ENCODE peak calls at places on chromosomes 7 and 10, in six cellular contexts. B is PC-9, Z is H9, O is A549, L is body of pancreas, U is Panc1. M is an unnamed sample.

GRCh38 chr7:75624134-75624832 is 114.5 kb downstream of the HIP1 start:
- DNase-seq in B (no peak), U (no peak), O (no peak), Z (no peak), L (no peak), M (no peak)

GRCh38 chr10:121949473-121949872 is 21.6 kb upstream of the ATE1 start:
- DNase-seq in U (no peak), L (no peak), O (no peak), Z (no peak), B (no peak), M (no peak)

GRCh38 chr7:492714-493065 is 27.0 kb downstream of the PDGFA start:
- DNase-seq in O (no peak), Z (no peak), U (no peak), L (no peak), B (no peak), M (no peak)

GRCh38 chr7:2211926-2212325 is 20.8 kb downstream of the MAD1L1 start:
- DNase-seq in B (no peak), O (no peak), U (no peak), Z (no peak), L (no peak), M (no peak)

GRCh38 chr7:139950881-139951525 is 111.7 kb downstream of the PARP12 start:
- DNase-seq in U (no peak), O (peak; percentile 10), B (no peak), Z (no peak), L (no peak), M (no peak)

GRCh38 chr10:43417950-43418768 is 9.2 kb upstream of the HNRNPF start:
- DNase-seq in B (no peak), Z (no peak), O (no peak), L (no peak), U (no peak), M (no peak)

GRCh38 chr7:131203291-131203976 is 124.2 kb upstream of the MKLN1 start:
- DNase-seq in B (no peak), O (no peak), U (no peak), Z (no peak), L (no peak), M (no peak)

GRCh38 chr10:133134411-133135115 is 25.5 kb upstream of the KNDC1 start:
- DNase-seq in B (no peak), L (no peak), U (no peak), Z (peak; percentile 43), O (no peak), M (no peak)

GRCh38 chr10:51022933-51023585 is 51.2 kb upstream of the PRKG1 start:
- DNase-seq in L (no peak), U (no peak), Z (no peak), O (no peak), B (no peak), M (no peak)

GRCh38 chr10:70462349-70462984 is 16.1 kb upstream of the PALD1 start:
- DNase-seq in O (no peak), Z (no peak), L (peak; percentile 76), B (peak; percentile 77), U (no peak), M (no peak)

GRCh38 chr7:122885583-122886356 is 490 bp downstream of the CADPS2 start:
- DNase-seq in B (peak; percentile 52), U (no peak), O (peak; percentile 15), L (peak; percentile 39), Z (peak; percentile 50), M (no peak)

GRCh38 chr10:104220515-104220914 is 11.6 kb downstream of the CFAP43 start:
- DNase-seq in U (no peak), O (no peak), B (no peak), Z (no peak), L (no peak), M (no peak)

GRCh38 chr7:105244594-105244993 is 144.1 kb downstream of the SRPK2 start:
- DNase-seq in L (no peak), U (no peak), Z (no peak), B (no peak), O (no peak), M (no peak)

GRCh38 chr10:33900591-33900990 is 566.1 kb upstream of the NRP1 start:
- DNase-seq in Z (no peak), O (no peak), L (no peak), B (no peak), U (no peak), M (no peak)

GRCh38 chr7:46226860-46227259 is 305.8 kb upstream of the IGFBP3 start:
- DNase-seq in L (no peak), U (no peak), Z (no peak), B (no peak), O (no peak), M (no peak)

GRCh38 chr10:70809011-70809611 is 6.6 kb upstream of the SGPL1 start:
- DNase-seq in L (no peak), O (no peak), B (peak; percentile 20), Z (no peak), U (no peak), M (no peak)

GRCh38 chr7:38558786-38559185 is 72.4 kb downstream of the AMPH start:
- DNase-seq in L (no peak), U (no peak), B (no peak), O (no peak), Z (no peak), M (no peak)

GRCh38 chr10:114767589-114768393 is 53.8 kb upstream of the FHIP2A start:
- DNase-seq in L (peak; percentile 67), O (peak; percentile 44), B (no peak), U (no peak), Z (peak; percentile 67), M (peak; percentile 27)

GRCh38 chr10:104089621-104090020 is 3.9 kb upstream of the COL17A1 start:
- DNase-seq in Z (no peak), B (no peak), L (no peak), U (no peak), O (no peak), M (no peak)

GRCh38 chr10:5533098-5533731 is 8.5 kb downstream of the CALML3 start:
- DNase-seq in L (no peak), U (no peak), B (no peak), O (no peak), Z (no peak), M (no peak)

GRCh38 chr10:56622335-56622973 is 261.4 kb upstream of the ZWINT start:
- DNase-seq in L (no peak), U (no peak), Z (no peak), B (no peak), O (no peak), M (no peak)

GRCh38 chr7:150939052-150939810 is 38.9 kb downstream of the KCNH2 start:
- DNase-seq in L (no peak), B (no peak), O (no peak), Z (no peak), U (no peak), M (no peak)

DNA sequence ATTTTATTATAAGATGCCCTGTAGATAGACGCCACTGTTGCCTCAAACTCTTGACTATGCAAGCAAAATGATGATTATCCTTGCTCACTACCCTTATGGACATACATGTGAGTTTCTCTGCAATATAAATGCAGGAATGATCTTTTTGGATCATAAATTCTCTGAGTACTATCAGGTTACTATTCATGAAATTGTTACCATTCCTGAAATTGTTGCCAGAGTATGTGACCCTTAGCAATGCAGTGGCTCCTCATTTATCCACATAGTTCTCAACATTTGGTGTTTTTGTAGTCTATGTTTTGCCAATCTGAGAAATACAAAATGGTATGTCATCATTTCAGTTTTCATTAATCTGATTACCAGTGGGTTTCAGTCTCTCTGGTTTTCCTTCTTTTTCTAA is 166.2 kb upstream of the FAM3C start:
- DNase-seq in Z (no peak), L (no peak), B (no peak), U (no peak), O (no peak), M (no peak)
- H3K27ac ChIP-seq in Z (no peak overlapping the region), L (no peak overlapping the region), B (no peak overlapping the region), U (no peak overlapping the region), O (no peak overlapping the region), M (no peak overlapping the region)

GRCh38 chr10:100516847-100517246 is 2.8 kb downstream of the SEC31B start:
- DNase-seq in Z (peak; percentile 59), O (peak; percentile 21), U (no peak), L (no peak), B (no peak), M (no peak)
- H3K4me1 ChIP-seq in Z (no peaks in the 10 kb centered on the region), O (no peaks in the 10 kb centered on the region), U (no peaks in the 10 kb centered on the region), L (peaks cover 13% of the 10 kb centered on the region), B (no peaks in the 10 kb centered on the region), M (no peaks in the 10 kb centered on the region)

GRCh38 chr7:100835903-100836811 is 8.8 kb upstream of the EPHB4 start:
- DNase-seq in O (no peak), B (peak; percentile 89), L (no peak), U (no peak), Z (peak; percentile 97), M (no peak)
- H3K27ac ChIP-seq in O (peak overlapping the region; percentile 89), B (no peak overlapping the region), L (peak overlapping the region; percentile 83), U (peak overlapping the region; percentile 46), Z (peak overlapping the region; percentile 89), M (peak overlapping the region; percentile 12)

GRCh38 chr7:36157506-36158320 is 4.7 kb downstream of the EEPD1 start:
- DNase-seq in O (no peak), U (peak; percentile 58), B (no peak), Z (no peak), L (no peak), M (no peak)
- H3K4me1 ChIP-seq in O (peaks cover 58% of the 10 kb centered on the region), U (peaks cover 61% of the 10 kb centered on the region), B (peaks cover 87% of the 10 kb centered on the region), Z (peaks cover 3% of the 10 kb centered on the region), L (peaks cover 78% of the 10 kb centered on the region), M (no peaks in the 10 kb centered on the region)

M was measured in iPS DF 6.9.